ENCODE peak calls at places on chromosomes 5 and 9, in nine cellular contexts. C, I, V, Y, K, E, B, J and N are unnamed samples. For H3K36me3, the result is how much of the 10 kb centered on the place peaks cover.

GRCh38 chr5:141326088-141326854 is 4.0 kb upstream of the PCDHGA1 start:
- DNase-seq in V (peak), C (no peak), K (peak), I (peak), B (peak), E (peak), J (peak), Y (no peak), N (peak)

GRCh38 chr5:136137497-136138220 is 5.0 kb downstream of the SMAD5 start:
- DNase-seq in C (no peak), E (no peak), K (no peak), V (no peak), Y (no peak), I (no peak), B (no peak), J (no peak), N (no peak)

GRCh38 chr5:81151546-81151945 is 81.6 kb upstream of the CKMT2 start:
- DNase-seq in K (no peak), Y (no peak), C (no peak), J (no peak), B (no peak), V (no peak), I (no peak), E (peak), N (peak)

GRCh38 chr5:110054240-110054639 is 364.5 kb downstream of the MAN2A1 start:
- DNase-seq in V (peak), C (peak), B (peak), J (peak), I (peak), Y (no peak), E (peak), K (no peak), N (peak)

GRCh38 chr9:136838314-136839228 is 3.7 kb upstream of the AJM1 start:
- DNase-seq in C (no peak), E (no peak), Y (no peak), V (no peak), B (no peak), J (no peak), I (no peak), K (no peak), N (no peak)

GRCh38 chr5:54619732-54620582 is 102.4 kb downstream of the SNX18 start:
- DNase-seq in B (no peak), V (no peak), I (peak), J (no peak), E (no peak), K (no peak), C (no peak), Y (no peak), N (peak)

GRCh38 chr9:26597542-26597941 is 295.1 kb downstream of the CAAP1 start:
- DNase-seq in E (no peak), I (no peak), J (no peak), B (no peak), C (no peak), Y (no peak), V (no peak), K (no peak), N (no peak)

GRCh38 chr9:33239922-33240321 is at the start of gene SPINK4:
- DNase-seq in E (no peak), B (peak), V (peak), J (no peak), C (no peak), K (peak), Y (no peak), I (no peak), N (no peak)

GRCh38 chr9:100074093-100074492 is 24.7 kb downstream of the ERP44 start:
- DNase-seq in C (no peak), I (no peak), J (no peak), E (no peak), Y (no peak), V (no peak), B (no peak), K (no peak), N (no peak)

DNA sequence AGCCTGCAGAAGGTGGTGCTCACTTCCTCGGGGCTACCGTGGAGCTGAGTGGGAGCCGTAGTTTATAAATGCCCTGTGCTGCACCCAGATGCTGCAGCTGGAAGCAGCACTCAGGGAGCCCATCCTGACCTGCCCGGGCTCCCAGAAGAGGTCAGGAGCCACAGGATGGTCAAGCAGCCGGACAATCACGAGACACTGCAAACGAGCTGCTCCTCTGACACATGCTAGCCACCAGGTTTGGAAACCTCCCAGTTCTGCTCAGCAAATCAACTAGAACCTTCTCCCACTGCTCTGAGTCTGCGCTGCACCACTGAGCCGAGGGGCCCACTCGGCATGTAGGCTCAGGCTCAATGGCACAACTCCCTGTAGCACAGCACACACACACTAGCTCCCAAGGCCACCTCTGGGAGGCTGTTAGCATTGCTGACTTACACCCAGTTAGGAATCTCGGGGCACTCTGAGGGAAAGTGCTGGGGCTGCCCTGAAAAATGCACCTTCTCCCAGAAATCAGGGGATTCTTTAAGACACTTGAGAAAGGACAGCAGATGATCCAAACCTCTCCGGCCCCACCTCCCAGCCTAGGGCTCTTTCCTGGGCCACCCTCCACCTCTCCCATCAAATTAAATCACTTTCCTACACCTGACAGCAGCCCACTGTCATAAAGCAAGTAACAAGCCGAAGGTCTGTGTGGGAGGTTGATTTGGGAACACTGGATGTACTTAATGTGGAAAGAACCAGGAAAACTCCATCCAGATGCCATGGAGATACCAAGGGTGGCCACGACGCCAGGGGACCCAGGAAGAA is 59.1 kb downstream of the PSMB7 start:
- DNase-seq in K (no peak), E (no peak), V (no peak), C (no peak), B (no peak), Y (no peak), J (no peak), I (no peak), N (no peak)
- H3K36me3 ChIP-seq in K (under half), E (half or more), V (under half), C (under half), B (under half), Y (under half), J (under half), I (under half), N (half or more)

GRCh38 chr5:91232523-91232922 is 150.6 kb downstream of the ARRDC3 start:
- DNase-seq in I (no peak), C (no peak), E (no peak), J (no peak), V (no peak), Y (no peak), K (no peak), B (no peak), N (no peak)

GRCh38 chr5:91240175-91240574 is 142.9 kb downstream of the ARRDC3 start:
- DNase-seq in K (no peak), E (no peak), B (no peak), I (no peak), C (no peak), Y (no peak), V (no peak), J (no peak), N (no peak)

DNA sequence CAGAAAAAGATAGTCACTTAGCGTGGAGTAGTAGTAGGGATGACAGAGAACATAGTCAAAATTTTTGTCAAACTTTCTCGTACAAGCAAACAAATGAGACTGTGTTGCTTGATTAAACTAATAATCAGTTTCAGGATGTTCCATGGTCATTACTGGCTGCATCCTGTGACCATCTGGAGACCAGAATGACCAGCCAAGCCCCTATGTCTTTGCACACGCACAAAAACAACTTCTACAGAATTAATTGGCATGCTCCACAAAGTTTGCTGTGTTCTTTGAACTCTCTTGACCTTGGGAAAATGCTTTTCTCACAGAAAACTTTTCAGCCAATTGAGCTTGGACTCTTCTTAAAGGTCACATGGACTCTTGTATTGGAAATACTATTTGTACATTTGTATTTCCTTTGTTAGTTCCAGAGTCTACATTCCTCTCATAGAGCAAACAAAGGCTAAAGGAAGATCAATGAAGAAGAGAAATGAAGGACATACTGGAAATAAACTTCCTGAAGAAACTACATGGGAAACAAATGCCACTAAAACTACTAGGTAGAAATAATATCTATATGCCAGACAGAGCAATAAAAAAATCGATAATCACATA is 147.8 kb downstream of the ARRDC3 start:
- DNase-seq in J (no peak), I (no peak), V (no peak), E (no peak), B (no peak), C (no peak), K (no peak), Y (no peak), N (no peak)
- H3K27ac ChIP-seq in J (no peak), I (no peak), V (no peak), E (no peak), B (no peak), C (no peak), K (peak), Y (no peak), N (no peak)

GRCh38 chr9:114366334-114367128 is 21.3 kb downstream of the AKNA start:
- DNase-seq in C (peak), V (peak), J (peak), Y (no peak), B (no peak), K (no peak), E (peak), I (peak), N (peak)
- H3K36me3 ChIP-seq in C (under half), V (under half), J (half or more), Y (under half), B (under half), K (under half), E (under half), I (under half), N (half or more)

GRCh38 chr9:37968228-37968672 is 64.3 kb upstream of the SLC25A51 start:
- DNase-seq in C (no peak), V (peak), I (peak), J (no peak), Y (no peak), B (peak), K (peak), E (peak), N (peak)
- H3K27ac ChIP-seq in C (no peak), V (peak), I (peak), J (no peak), Y (no peak), B (peak), K (peak), E (peak), N (peak)

GRCh38 chr5:157387164-157387563 is 72.8 kb upstream of the NIPAL4 start:
- DNase-seq in I (no peak), B (no peak), K (no peak), V (no peak), E (no peak), J (no peak), C (no peak), Y (no peak), N (no peak)
- H3K36me3 ChIP-seq in I (under half), B (under half), K (under half), V (under half), E (under half), J (half or more), C (under half), Y (under half), N (under half)

GRCh38 chr5:42590566-42590965 is 166.1 kb upstream of the CCDC152 start:
- DNase-seq in Y (no peak), E (no peak), K (no peak), V (no peak), B (no peak), J (no peak), C (no peak), I (no peak), N (no peak)
- H3K27ac ChIP-seq in Y (no peak), E (no peak), K (peak), V (peak), B (no peak), J (no peak), C (no peak), I (no peak), N (no peak)

GRCh38 chr9:69496803-69497450 is 171.9 kb downstream of the ENTREP1 start:
- DNase-seq in Y (no peak), K (no peak), J (no peak), V (no peak), B (no peak), E (no peak), C (no peak), I (no peak), N (no peak)

GRCh38 chr9:69499959-69500358 is 172.2 kb downstream of the APBA1 start:
- DNase-seq in K (no peak), J (no peak), I (no peak), V (no peak), Y (no peak), C (no peak), B (no peak), E (no peak), N (no peak)

GRCh38 chr9:69499401-69499800 is 172.8 kb downstream of the APBA1 start:
- DNase-seq in C (no peak), V (no peak), I (no peak), Y (no peak), J (no peak), E (no peak), K (no peak), B (no peak), N (no peak)

GRCh38 chr9:69497816-69498215 is 172.8 kb downstream of the ENTREP1 start:
- DNase-seq in K (no peak), V (no peak), B (no peak), C (no peak), J (no peak), Y (no peak), E (no peak), I (no peak), N (no peak)

GRCh38 chr9:69498430-69498829 is 173.4 kb downstream of the ENTREP1 start:
- DNase-seq in Y (no peak), K (no peak), C (no peak), J (no peak), I (no peak), E (no peak), V (no peak), B (no peak), N (no peak)
- H3K36me3 ChIP-seq in Y (under half), K (under half), C (under half), J (under half), I (under half), E (under half), V (under half), B (under half), N (under half)